ENCODE peak calls at places on chromosomes 7 and 10, in five cellular contexts. V, B, D, S and E are unnamed samples.

GRCh38 chr10:132688580-132689420 is 97.1 kb downstream of the NKX6-2 start:
- DNase-seq in V (no peak), B (no peak), D (no peak), S (no peak), E (no peak)

GRCh38 chr7:148543-148931 is 43.8 kb upstream of the FAM20C start:
- DNase-seq in V (no peak), B (no peak), D (no peak), S (no peak), E (no peak)

GRCh38 chr10:78332699-78333098 is 299.0 kb downstream of the RPS24 start:
- DNase-seq in V (no peak), B (no peak), D (no peak), S (peak; percentile 6), E (no peak)

GRCh38 chr10:31123946-31124345 is 92.3 kb upstream of the ZNF438 start:
- DNase-seq in V (no peak), B (no peak), D (no peak), S (no peak), E (no peak)

GRCh38 chr10:106713846-106714245 is 450.7 kb downstream of the SORCS1 start:
- DNase-seq in V (no peak), B (no peak), D (no peak), S (no peak), E (no peak)

GRCh38 chr10:66537186-66537585 is 388.6 kb upstream of the LRRTM3 start:
- DNase-seq in V (no peak), B (no peak), D (no peak), S (no peak), E (no peak)

GRCh38 chr10:33760544-33760943 is 426.1 kb upstream of the NRP1 start:
- DNase-seq in V (no peak), B (no peak), D (no peak), S (no peak), E (no peak)

GRCh38 chr7:7820939-7821338 is 102.5 kb upstream of the RPA3 start:
- DNase-seq in V (no peak), B (no peak), D (no peak), S (no peak), E (no peak)

GRCh38 chr7:2006921-2007381 is 225.8 kb downstream of the MAD1L1 start:
- DNase-seq in V (no peak), B (no peak), D (no peak), S (no peak), E (no peak)

GRCh38 chr7:71311576-71311975 is 179.6 kb downstream of the GALNT17 start:
- DNase-seq in V (no peak), B (no peak), D (no peak), S (no peak), E (peak; percentile 44)

GRCh38 chr7:36526720-36527548 is 137.3 kb downstream of the ANLN start:
- DNase-seq in V (no peak), B (no peak), D (peak; percentile 59), S (no peak), E (no peak)

GRCh38 chr10:131496351-131497052 is 185.0 kb upstream of the TCERG1L start:
- DNase-seq in V (no peak), B (peak; percentile 49), D (no peak), S (peak; percentile 25), E (no peak)

GRCh38 chr10:35347088-35347487 is 10.8 kb downstream of the CCNY start:
- DNase-seq in V (peak; percentile 92), B (no peak), D (no peak), S (no peak), E (no peak)

GRCh38 chr7:33982425-33982786 is 77.1 kb downstream of the BMPER start:
- DNase-seq in V (no peak), B (peak; percentile 27), D (no peak), S (no peak), E (no peak)

GRCh38 chr10:132663666-132664365 is 122.1 kb downstream of the NKX6-2 start:
- DNase-seq in V (no peak), B (no peak), D (no peak), S (no peak), E (no peak)

GRCh38 chr7:130896898-130897514 is 163.0 kb upstream of the KLF14 start:
- DNase-seq in V (peak; percentile 82), B (peak; percentile 81), D (peak; percentile 66), S (peak; percentile 82), E (peak; percentile 74)

GRCh38 chr7:149741629-149742028 is 31.8 kb downstream of the ZNF467 start:
- DNase-seq in V (peak; percentile 51), B (no peak), D (no peak), S (no peak), E (peak; percentile 66)

GRCh38 chr7:157547102-157547501 is 210.3 kb downstream of the DNAJB6 start:
- DNase-seq in V (no peak), B (no peak), D (no peak), S (no peak), E (no peak)

GRCh38 chr7:31500656-31501055 is 13.2 kb upstream of the ITPRID1 start:
- DNase-seq in V (no peak), B (no peak), D (no peak), S (no peak), E (no peak)

GRCh38 chr7:95772298-95772770 is at the start of gene DYNC1I1:
- DNase-seq in V (peak; percentile 66), B (peak; percentile 81), D (peak; percentile 54), S (peak; percentile 59), E (peak; percentile 72)

GRCh38 chr10:78981970-78982281 is 86.8 kb upstream of the ZMIZ1 start:
- DNase-seq in V (peak; percentile 26), B (peak; percentile 78), D (no peak), S (no peak), E (peak; percentile 84)

GRCh38 chr7:76330673-76331072 is 28.1 kb downstream of the YWHAG start:
- DNase-seq in V (no peak), B (no peak), D (no peak), S (no peak), E (no peak)